ENCODE peak calls at places on chromosomes 11 and 22, in eight cellular contexts. I is esophagus squamous epithelium, S is ovary, C is testis, L is transverse colon, U is uterus, V is prostate gland, K is A673. F is an unnamed sample.

GRCh38 chr11:43138621-43139140 is 173.1 kb upstream of the API5 start:
- DNase-seq in I (no peak), S (no peak), C (no peak), L (no peak), U (no peak), V (no peak), K (peak; percentile 67), F (peak; percentile 93)

GRCh38 chr22:22983816-22984215 is 86.5 kb upstream of the GNAZ start:
- DNase-seq in I (no peak), S (no peak), C (no peak), L (no peak), U (no peak), V (no peak), K (no peak), F (no peak)

GRCh38 chr11:32451808-32452207 is 16.5 kb upstream of the WT1 start:
- DNase-seq in I (no peak), S (peak; percentile 42), C (peak; percentile 66), L (no peak), U (peak; percentile 79), V (no peak), K (no peak), F (no peak)

GRCh38 chr11:119791047-119791446 is 62.0 kb upstream of the NECTIN1 start:
- DNase-seq in I (no peak), S (no peak), C (no peak), L (no peak), U (no peak), V (no peak), K (no peak), F (peak; percentile 27)

GRCh38 chr11:57499413-57499982 is 16.0 kb downstream of the SLC43A1 start:
- DNase-seq in I (peak; percentile 36), S (peak; percentile 99), C (peak; percentile 98), L (peak; percentile 95), U (peak; percentile 98), V (peak; percentile 94), K (peak; percentile 92), F (peak; percentile 98)

GRCh38 chr22:49367016-49367697 is 460.5 kb downstream of the BRD1 start:
- DNase-seq in I (no peak), S (no peak), C (no peak), L (no peak), U (no peak), V (no peak), K (no peak), F (no peak)

GRCh38 chr22:45583504-45583903 is 80.8 kb downstream of the FBLN1 start:
- DNase-seq in I (no peak), S (no peak), C (no peak), L (no peak), U (no peak), V (no peak), K (no peak), F (no peak)

GRCh38 chr11:1460994-1461805 is 25.4 kb downstream of the MOB2 start:
- DNase-seq in I (no peak), S (peak; percentile 75), C (peak; percentile 36), L (peak; percentile 28), U (peak; percentile 68), V (no peak), K (no peak), F (no peak)

GRCh38 chr11:65997286-65997685 is 4.7 kb downstream of the EIF1AD start:
- DNase-seq in I (no peak), S (no peak), C (no peak), L (no peak), U (no peak), V (no peak), K (no peak), F (no peak)

GRCh38 chr11:94196363-94196762 is 67.7 kb downstream of the PANX1 start:
- DNase-seq in I (no peak), S (no peak), C (no peak), L (no peak), U (no peak), V (no peak), K (no peak), F (no peak)

GRCh38 chr11:115905331-115905730 is 401.1 kb upstream of the CADM1 start:
- DNase-seq in I (no peak), S (no peak), C (no peak), L (no peak), U (no peak), V (no peak), K (no peak), F (no peak)

GRCh38 chr22:23067023-23067650 is 3.2 kb upstream of the GNAZ start:
- DNase-seq in I (no peak), S (peak; percentile 8), C (peak; percentile 6), L (peak; percentile 3), U (peak; percentile 6), V (no peak), K (no peak), F (peak; percentile 4)

GRCh38 chr11:17382046-17382728 is 6.3 kb downstream of the KCNJ11 start:
- DNase-seq in I (no peak), S (no peak), C (no peak), L (no peak), U (no peak), V (no peak), K (no peak), F (no peak)

GRCh38 chr11:47185305-47186075 is 744 bp downstream of the PACSIN3 start:
- DNase-seq in I (no peak), S (peak; percentile 70), C (no peak), L (peak; percentile 39), U (peak; percentile 67), V (peak; percentile 69), K (peak; percentile 59), F (peak; percentile 66)

GRCh38 chr11:13238879-13239514 is 38.6 kb upstream of the BMAL1 start:
- DNase-seq in I (no peak), S (peak; percentile 48), C (peak; percentile 76), L (peak; percentile 46), U (no peak), V (no peak), K (peak; percentile 73), F (peak; percentile 31)

GRCh38 chr11:64459016-64459415 is 100.1 kb downstream of the RPS6KA4 start:
- DNase-seq in I (no peak), S (no peak), C (no peak), L (no peak), U (no peak), V (no peak), K (peak; percentile 20), F (no peak)

GRCh38 chr11:26626346-26626745 is 54.3 kb upstream of the MUC15 start:
- DNase-seq in I (no peak), S (no peak), C (no peak), L (no peak), U (no peak), V (no peak), K (peak; percentile 47), F (no peak)

GRCh38 chr11:21415566-21415965 is 746.2 kb downstream of the NELL1 start:
- DNase-seq in I (no peak), S (no peak), C (no peak), L (no peak), U (no peak), V (no peak), K (peak; percentile 9), F (peak; percentile 26)

GRCh38 chr11:62953811-62954210 is 31.0 kb downstream of the SLC22A6 start:
- DNase-seq in I (no peak), S (no peak), C (no peak), L (no peak), U (no peak), V (no peak), K (no peak), F (no peak)

GRCh38 chr11:68855205-68855978 is 13.7 kb upstream of the CPT1A start:
- DNase-seq in I (no peak), S (peak; percentile 28), C (peak; percentile 44), L (peak; percentile 41), U (peak; percentile 45), V (peak; percentile 35), K (peak; percentile 68), F (no peak)

GRCh38 chr22:20268350-20269012 is 363 bp upstream of the RTN4R start:
- DNase-seq in I (no peak), S (peak; percentile 58), C (peak; percentile 47), L (peak; percentile 68), U (peak; percentile 68), V (peak; percentile 48), K (peak; percentile 70), F (peak; percentile 65)
- H3K4me3 ChIP-seq in I (peak overlapping the region; percentile 75), S (no peak overlapping the region), C (no peak overlapping the region), L (peak overlapping the region; percentile 32), U (no peak overlapping the region), V (no peak overlapping the region), K (peak overlapping the region; percentile 43), F (peak overlapping the region; percentile 39)

DNA sequence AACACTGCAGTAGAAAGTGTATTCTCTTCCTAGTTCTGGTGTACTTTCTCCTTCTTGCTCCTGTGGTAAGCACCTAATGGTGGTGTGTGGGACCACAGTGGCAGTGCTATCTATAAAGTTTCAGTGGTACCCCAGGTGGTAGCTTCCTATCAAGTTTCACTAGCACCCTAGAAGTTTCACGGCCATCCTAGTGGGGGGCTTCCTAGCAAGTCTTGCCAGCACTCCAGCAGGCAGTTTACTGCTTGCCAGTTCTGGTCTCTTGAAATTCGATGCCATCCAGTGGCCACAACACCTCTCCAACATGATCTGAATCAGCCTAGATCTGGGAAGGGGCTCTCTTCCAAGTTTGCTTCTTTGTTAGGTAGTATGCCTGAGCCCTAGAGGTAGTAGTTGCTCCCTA is 229.6 kb downstream of the SWAP70 start:
- DNase-seq in I (no peak), S (no peak), C (no peak), L (no peak), U (no peak), V (no peak), K (peak; percentile 17), F (no peak)
- H3K27ac ChIP-seq in I (no peak overlapping the region), S (no peak overlapping the region), C (no peak overlapping the region), L (no peak overlapping the region), U (no peak overlapping the region), V (no peak overlapping the region), K (no peak overlapping the region), F (no peak overlapping the region)

GRCh38 chr11:33997473-33998347 is 53.8 kb upstream of the CAPRIN1 start:
- DNase-seq in I (no peak), S (no peak), C (no peak), L (no peak), U (no peak), V (no peak), K (peak; percentile 95), F (peak; percentile 53)
- TF ChIP-seq CTCF in I (no peak), S (no peak), C (no peak), L (no peak), U (no peak), V (no peak), K (no peak), F (no peak)

DNA sequence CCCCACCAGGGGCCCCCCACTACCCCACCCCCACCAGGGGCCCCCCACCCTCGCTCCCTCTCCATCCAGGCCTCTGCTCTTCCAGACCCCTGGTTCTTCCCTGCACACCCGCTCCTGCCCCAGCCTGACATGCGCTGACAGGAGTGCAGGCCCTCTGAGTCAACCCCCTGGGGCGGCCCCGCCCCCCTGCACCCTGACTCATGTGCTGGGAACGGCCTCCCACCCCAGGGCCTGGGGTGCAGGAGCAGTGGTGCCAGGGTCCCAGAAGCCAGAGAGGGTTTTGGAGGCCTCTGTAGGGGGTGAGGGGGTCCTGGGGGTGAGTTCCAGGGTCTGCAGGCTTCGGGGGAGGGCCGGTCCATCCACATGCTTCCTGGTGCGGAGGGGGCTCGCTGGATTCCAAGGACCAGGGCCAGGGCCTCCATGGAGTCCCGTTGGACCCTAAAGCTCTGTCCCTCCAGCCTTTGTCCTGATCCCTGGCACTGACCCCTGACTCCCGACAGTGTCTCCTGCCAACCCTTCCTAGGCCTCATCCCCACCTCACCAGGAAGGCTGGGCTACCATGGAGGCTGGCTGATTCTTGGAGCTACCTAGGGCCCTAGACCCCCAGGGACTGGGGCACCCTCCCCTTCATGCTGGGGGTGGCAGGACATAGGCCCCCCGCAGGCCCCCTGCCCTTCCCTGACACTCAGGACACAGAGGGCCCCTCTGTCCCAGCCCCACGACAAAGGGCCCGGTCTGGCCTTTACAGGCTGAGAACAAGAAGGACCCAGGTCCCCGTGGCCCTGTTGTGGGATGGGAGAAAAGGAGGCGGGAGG is 583 bp upstream of the PKP3 start:
- DNase-seq in I (no peak), S (no peak), C (no peak), L (peak; percentile 68), U (no peak), V (peak; percentile 80), K (no peak), F (no peak)
- H3K4me3 ChIP-seq in I (peak overlapping the region; percentile 65), S (no peak overlapping the region), C (no peak overlapping the region), L (peak overlapping the region; percentile 65), U (no peak overlapping the region), V (peak overlapping the region; percentile 55), K (no peak overlapping the region), F (no peak overlapping the region)

F was measured in WERI-Rb-1.